ENCODE peak calls at places on chromosome X, in four cellular contexts. One of them, this sample, is unnamed.

GRCh38 chrX:8235026-8235425 is 64.0 kb upstream of the VCX2 start:
- DNase-seq in HepG2: no peak
- DNase-seq in GM12878: no peak
- DNase-seq in H1: no peak
- DNase-seq in this sample: no peak

GRCh38 chrX:152876931-152877840 is 20.7 kb upstream of the ZNF185 start:
- DNase-seq in HepG2: peak
- DNase-seq in GM12878: no peak
- DNase-seq in H1: no peak
- DNase-seq in this sample: no peak

GRCh38 chrX:139877710-139878414 is 55.0 kb downstream of the ATP11C start:
- DNase-seq in HepG2: no peak
- DNase-seq in GM12878: no peak
- DNase-seq in H1: no peak
- DNase-seq in this sample: no peak

GRCh38 chrX:53681661-53682060 is 4.9 kb downstream of the HUWE1 start:
- DNase-seq in HepG2: no peak
- DNase-seq in GM12878: no peak
- DNase-seq in H1: no peak
- DNase-seq in this sample: no peak

GRCh38 chrX:2819345-2820130 is 9.2 kb upstream of the GYG2 start:
- DNase-seq in HepG2: peak
- DNase-seq in GM12878: no peak
- DNase-seq in H1: no peak
- DNase-seq in this sample: peak

GRCh38 chrX:133670394-133670793 is 255.1 kb upstream of the GPC4 start:
- DNase-seq in HepG2: no peak
- DNase-seq in GM12878: peak
- DNase-seq in H1: no peak
- DNase-seq in this sample: peak

GRCh38 chrX:44482575-44482974 is 60.1 kb downstream of the FUNDC1 start:
- DNase-seq in HepG2: no peak
- DNase-seq in GM12878: no peak
- DNase-seq in H1: no peak
- DNase-seq in this sample: no peak

GRCh38 chrX:34288782-34289181 is 156.7 kb upstream of the FAM47A start:
- DNase-seq in HepG2: no peak
- DNase-seq in GM12878: no peak
- DNase-seq in H1: no peak
- DNase-seq in this sample: no peak

GRCh38 chrX:114959729-114960128 is 57.7 kb downstream of the IL13RA2 start:
- DNase-seq in HepG2: no peak
- DNase-seq in GM12878: no peak
- DNase-seq in H1: no peak
- DNase-seq in this sample: peak

GRCh38 chrX:53266914-53267313 is 14.5 kb downstream of the IQSEC2 start:
- DNase-seq in HepG2: no peak
- DNase-seq in GM12878: no peak
- DNase-seq in H1: no peak
- DNase-seq in this sample: peak

GRCh38 chrX:149467920-149468319 is 37.2 kb downstream of the IDS start:
- DNase-seq in HepG2: no peak
- DNase-seq in GM12878: no peak
- DNase-seq in H1: no peak
- DNase-seq in this sample: no peak

GRCh38 chrX:151754042-151754419 is 19.5 kb downstream of the CNGA2 start:
- DNase-seq in HepG2: no peak
- DNase-seq in GM12878: no peak
- DNase-seq in H1: peak
- DNase-seq in this sample: no peak

GRCh38 chrX:101482296-101482695 is 3.0 kb upstream of the ARMCX4 start:
- DNase-seq in HepG2: no peak
- DNase-seq in GM12878: no peak
- DNase-seq in H1: no peak
- DNase-seq in this sample: no peak

GRCh38 chrX:16699389-16699788 is 13.1 kb downstream of the CTPS2 start:
- DNase-seq in HepG2: no peak
- DNase-seq in GM12878: no peak
- DNase-seq in H1: no peak
- DNase-seq in this sample: no peak

GRCh38 chrX:56795309-56795868 is 66.3 kb downstream of the NBDY start:
- DNase-seq in HepG2: no peak
- DNase-seq in GM12878: no peak
- DNase-seq in H1: peak
- DNase-seq in this sample: no peak

GRCh38 chrX:138745215-138745614 is 33.7 kb upstream of the FGF13 start:
- DNase-seq in HepG2: peak
- DNase-seq in GM12878: peak
- DNase-seq in H1: no peak
- DNase-seq in this sample: peak
- TF ChIP-seq SIN3A in HepG2: no peak
- TF ChIP-seq SIN3A in GM12878: no peak
- TF ChIP-seq SIN3A in H1: no peak
- TF ChIP-seq SIN3A in this sample: no peak

GRCh38 chrX:154696328-154697045 is 43.1 kb upstream of the CTAG2 start:
- DNase-seq in HepG2: no peak
- DNase-seq in GM12878: no peak
- DNase-seq in H1: no peak
- DNase-seq in this sample: no peak
- TF ChIP-seq HDAC2 in HepG2: no peak
- TF ChIP-seq HDAC2 in GM12878: no peak
- TF ChIP-seq HDAC2 in H1: no peak
- TF ChIP-seq HDAC2 in this sample: no peak

GRCh38 chrX:17860179-17860780 is 818 bp downstream of the RAI2 start:
- DNase-seq in HepG2: no peak
- DNase-seq in GM12878: no peak
- DNase-seq in H1: peak
- DNase-seq in this sample: no peak
- TF ChIP-seq SIN3A in HepG2: no peak
- TF ChIP-seq SIN3A in GM12878: no peak
- TF ChIP-seq SIN3A in H1: no peak
- TF ChIP-seq SIN3A in this sample: no peak

GRCh38 chrX:39974228-39974627 is 123.5 kb downstream of the BCOR start:
- DNase-seq in HepG2: peak
- DNase-seq in GM12878: no peak
- DNase-seq in H1: no peak
- DNase-seq in this sample: no peak
- TF ChIP-seq HDAC2 in HepG2: no peak
- TF ChIP-seq HDAC2 in GM12878: no peak
- TF ChIP-seq HDAC2 in H1: no peak
- TF ChIP-seq HDAC2 in this sample: no peak

This sample was measured in K562.